ENCODE peak calls at places on chromosomes 5 and 9, in five cellular contexts. One of them, this sample, is unnamed.

GRCh38 chr5:1021136-1021968 is 12.8 kb downstream of the NKD2 start:
- DNase-seq in WERI-Rb-1: no peak
- DNase-seq in fibroblast of lung: no peak
- DNase-seq in sigmoid colon: peak; percentile 55
- DNase-seq in neural progenitor cell: no peak
- DNase-seq in this sample: no peak

GRCh38 chr5:155906046-155906445 is 420.9 kb upstream of the SGCD start:
- DNase-seq in WERI-Rb-1: peak; percentile 11
- DNase-seq in fibroblast of lung: no peak
- DNase-seq in sigmoid colon: no peak
- DNase-seq in neural progenitor cell: no peak
- DNase-seq in this sample: no peak

GRCh38 chr9:99594056-99594780 is 227.5 kb upstream of the NR4A3 start:
- DNase-seq in WERI-Rb-1: no peak
- DNase-seq in fibroblast of lung: no peak
- DNase-seq in sigmoid colon: no peak
- DNase-seq in neural progenitor cell: no peak
- DNase-seq in this sample: no peak

GRCh38 chr9:120394058-120394669 is 185.8 kb downstream of the CDK5RAP2 start:
- DNase-seq in WERI-Rb-1: no peak
- DNase-seq in fibroblast of lung: peak; percentile 97
- DNase-seq in sigmoid colon: peak; percentile 36
- DNase-seq in neural progenitor cell: no peak
- DNase-seq in this sample: no peak

GRCh38 chr5:35205186-35205585 is 25.1 kb downstream of the PRLR start:
- DNase-seq in WERI-Rb-1: no peak
- DNase-seq in fibroblast of lung: no peak
- DNase-seq in sigmoid colon: no peak
- DNase-seq in neural progenitor cell: no peak
- DNase-seq in this sample: no peak

GRCh38 chr5:64295100-64295499 is 129.5 kb downstream of the RNF180 start:
- DNase-seq in WERI-Rb-1: no peak
- DNase-seq in fibroblast of lung: no peak
- DNase-seq in sigmoid colon: no peak
- DNase-seq in neural progenitor cell: no peak
- DNase-seq in this sample: no peak

GRCh38 chr9:70435948-70436347 is 21.5 kb upstream of the KLF9 start:
- DNase-seq in WERI-Rb-1: no peak
- DNase-seq in fibroblast of lung: peak; percentile 90
- DNase-seq in sigmoid colon: no peak
- DNase-seq in neural progenitor cell: no peak
- DNase-seq in this sample: peak; percentile 45

GRCh38 chr9:35659340-35659739 is 1.2 kb downstream of the CCDC107 start:
- DNase-seq in WERI-Rb-1: no peak
- DNase-seq in fibroblast of lung: no peak
- DNase-seq in sigmoid colon: peak; percentile 82
- DNase-seq in neural progenitor cell: no peak
- DNase-seq in this sample: no peak

GRCh38 chr5:78367318-78367991 is 7.0 kb downstream of the SCAMP1 start:
- DNase-seq in WERI-Rb-1: no peak
- DNase-seq in fibroblast of lung: no peak
- DNase-seq in sigmoid colon: no peak
- DNase-seq in neural progenitor cell: no peak
- DNase-seq in this sample: no peak

GRCh38 chr9:109604788-109605187 is 106.7 kb upstream of the PTPN3 start:
- DNase-seq in WERI-Rb-1: no peak
- DNase-seq in fibroblast of lung: peak; percentile 14
- DNase-seq in sigmoid colon: no peak
- DNase-seq in neural progenitor cell: no peak
- DNase-seq in this sample: no peak

GRCh38 chr9:70535546-70536323 is 121.3 kb upstream of the KLF9 start:
- DNase-seq in WERI-Rb-1: peak; percentile 42
- DNase-seq in fibroblast of lung: no peak
- DNase-seq in sigmoid colon: no peak
- DNase-seq in neural progenitor cell: no peak
- DNase-seq in this sample: no peak

GRCh38 chr5:159440948-159441347 is 110.7 kb upstream of the IL12B start:
- DNase-seq in WERI-Rb-1: no peak
- DNase-seq in fibroblast of lung: no peak
- DNase-seq in sigmoid colon: no peak
- DNase-seq in neural progenitor cell: no peak
- DNase-seq in this sample: no peak

GRCh38 chr9:121285835-121286687 is 18.1 kb downstream of the GSN start:
- DNase-seq in WERI-Rb-1: peak; percentile 62
- DNase-seq in fibroblast of lung: peak; percentile 63
- DNase-seq in sigmoid colon: peak; percentile 93
- DNase-seq in neural progenitor cell: peak; percentile 45
- DNase-seq in this sample: peak; percentile 70

GRCh38 chr9:20584968-20585643 is 37.2 kb downstream of the MLLT3 start:
- DNase-seq in WERI-Rb-1: no peak
- DNase-seq in fibroblast of lung: no peak
- DNase-seq in sigmoid colon: no peak
- DNase-seq in neural progenitor cell: no peak
- DNase-seq in this sample: no peak

GRCh38 chr5:179550511-179551342 is at the start of gene RUFY1:
- DNase-seq in WERI-Rb-1: peak; percentile 65
- DNase-seq in fibroblast of lung: peak; percentile 74
- DNase-seq in sigmoid colon: peak; percentile 89
- DNase-seq in neural progenitor cell: peak; percentile 84
- DNase-seq in this sample: peak; percentile 81

GRCh38 chr9:94014066-94014654 is 59.0 kb upstream of the BARX1 start:
- DNase-seq in WERI-Rb-1: no peak
- DNase-seq in fibroblast of lung: peak; percentile 60
- DNase-seq in sigmoid colon: no peak
- DNase-seq in neural progenitor cell: peak; percentile 68
- DNase-seq in this sample: no peak

GRCh38 chr5:82356808-82357671 is 78.9 kb upstream of the RPS23 start:
- DNase-seq in WERI-Rb-1: no peak
- DNase-seq in fibroblast of lung: peak; percentile 92
- DNase-seq in sigmoid colon: peak; percentile 89
- DNase-seq in neural progenitor cell: no peak
- DNase-seq in this sample: peak; percentile 63

GRCh38 chr5:71862661-71863060 is 143.6 kb downstream of the CARTPT start:
- DNase-seq in WERI-Rb-1: no peak
- DNase-seq in fibroblast of lung: no peak
- DNase-seq in sigmoid colon: no peak
- DNase-seq in neural progenitor cell: no peak
- DNase-seq in this sample: no peak

GRCh38 chr5:171270136-171270535 is 38.9 kb upstream of the TLX3 start:
- DNase-seq in WERI-Rb-1: no peak
- DNase-seq in fibroblast of lung: peak; percentile 44
- DNase-seq in sigmoid colon: no peak
- DNase-seq in neural progenitor cell: no peak
- DNase-seq in this sample: no peak

GRCh38 chr5:135364416-135365262 is 34.4 kb downstream of the MACROH2A1 start:
- DNase-seq in WERI-Rb-1: no peak
- DNase-seq in fibroblast of lung: no peak
- DNase-seq in sigmoid colon: no peak
- DNase-seq in neural progenitor cell: no peak
- DNase-seq in this sample: no peak

GRCh38 chr5:122392844-122393243 is 80.8 kb downstream of the SNCAIP start:
- DNase-seq in WERI-Rb-1: no peak
- DNase-seq in fibroblast of lung: peak; percentile 95
- DNase-seq in sigmoid colon: no peak
- DNase-seq in neural progenitor cell: no peak
- DNase-seq in this sample: no peak

GRCh38 chr5:91367908-91368648 is 15.0 kb downstream of the ARRDC3 start:
- DNase-seq in WERI-Rb-1: no peak
- DNase-seq in fibroblast of lung: no peak
- DNase-seq in sigmoid colon: no peak
- DNase-seq in neural progenitor cell: no peak
- DNase-seq in this sample: no peak

GRCh38 chr9:137398561-137399468 is 24.1 kb downstream of the EXD3 start:
- DNase-seq in WERI-Rb-1: no peak
- DNase-seq in fibroblast of lung: no peak
- DNase-seq in sigmoid colon: no peak
- DNase-seq in neural progenitor cell: peak; percentile 0
- DNase-seq in this sample: no peak

GRCh38 chr5:3195991-3196390 is 399.6 kb upstream of the IRX1 start:
- DNase-seq in WERI-Rb-1: no peak
- DNase-seq in fibroblast of lung: no peak
- DNase-seq in sigmoid colon: no peak
- DNase-seq in neural progenitor cell: peak; percentile 66
- DNase-seq in this sample: no peak

GRCh38 chr9:78101247-78101646 is 69.6 kb upstream of the GNAQ start:
- DNase-seq in WERI-Rb-1: no peak
- DNase-seq in fibroblast of lung: no peak
- DNase-seq in sigmoid colon: no peak
- DNase-seq in neural progenitor cell: no peak
- DNase-seq in this sample: no peak

GRCh38 chr9:87445646-87446045 is 52.0 kb upstream of the DAPK1 start:
- DNase-seq in WERI-Rb-1: peak; percentile 23
- DNase-seq in fibroblast of lung: peak; percentile 5
- DNase-seq in sigmoid colon: no peak
- DNase-seq in neural progenitor cell: peak; percentile 55
- DNase-seq in this sample: no peak

GRCh38 chr5:157651623-157652376 is 438 bp downstream of the SOX30 start:
- DNase-seq in WERI-Rb-1: no peak
- DNase-seq in fibroblast of lung: peak; percentile 45
- DNase-seq in sigmoid colon: peak; percentile 79
- DNase-seq in neural progenitor cell: peak; percentile 17
- DNase-seq in this sample: peak; percentile 74

GRCh38 chr5:33379757-33380156 is 61.0 kb upstream of the TARS1 start:
- DNase-seq in WERI-Rb-1: peak; percentile 9
- DNase-seq in fibroblast of lung: peak; percentile 66
- DNase-seq in sigmoid colon: no peak
- DNase-seq in neural progenitor cell: peak; percentile 79
- DNase-seq in this sample: no peak

GRCh38 chr5:39164529-39165402 is 54.6 kb downstream of the FYB1 start:
- DNase-seq in WERI-Rb-1: no peak
- DNase-seq in fibroblast of lung: no peak
- DNase-seq in sigmoid colon: no peak
- DNase-seq in neural progenitor cell: no peak
- DNase-seq in this sample: no peak

GRCh38 chr5:147831465-147831864 is at the start of gene SPINK1:
- DNase-seq in WERI-Rb-1: no peak
- DNase-seq in fibroblast of lung: no peak
- DNase-seq in sigmoid colon: no peak
- DNase-seq in neural progenitor cell: no peak
- DNase-seq in this sample: no peak

GRCh38 chr5:149304195-149305072 is 32.8 kb downstream of the AFAP1L1 start:
- DNase-seq in WERI-Rb-1: no peak
- DNase-seq in fibroblast of lung: no peak
- DNase-seq in sigmoid colon: no peak
- DNase-seq in neural progenitor cell: no peak
- DNase-seq in this sample: peak; percentile 65

GRCh38 chr9:122332083-122332482 is 38.7 kb upstream of the PTGS1 start:
- DNase-seq in WERI-Rb-1: no peak
- DNase-seq in fibroblast of lung: no peak
- DNase-seq in sigmoid colon: no peak
- DNase-seq in neural progenitor cell: peak; percentile 41
- DNase-seq in this sample: peak; percentile 26
- H3K27ac ChIP-seq in WERI-Rb-1: no peak overlapping the region
- H3K27ac ChIP-seq in fibroblast of lung: no peak overlapping the region
- H3K27ac ChIP-seq in sigmoid colon: no peak overlapping the region
- H3K27ac ChIP-seq in neural progenitor cell: no peak overlapping the region
- H3K27ac ChIP-seq in this sample: no peak overlapping the region

GRCh38 chr5:93579561-93580386 is 1.2 kb downstream of the NR2F1-AS1 start:
- DNase-seq in WERI-Rb-1: peak; percentile 50
- DNase-seq in fibroblast of lung: peak; percentile 59
- DNase-seq in sigmoid colon: peak; percentile 72
- DNase-seq in neural progenitor cell: peak; percentile 76
- DNase-seq in this sample: peak; percentile 29

GRCh38 chr5:93580387-93581100 is 475 bp downstream of the NR2F1-AS1 start:
- DNase-seq in WERI-Rb-1: no peak
- DNase-seq in fibroblast of lung: peak; percentile 61
- DNase-seq in sigmoid colon: peak; percentile 73
- DNase-seq in neural progenitor cell: peak; percentile 42
- DNase-seq in this sample: no peak

GRCh38 chr5:93578179-93578812 is 2.7 kb downstream of the NR2F1-AS1 start:
- DNase-seq in WERI-Rb-1: no peak
- DNase-seq in fibroblast of lung: peak; percentile 82
- DNase-seq in sigmoid colon: no peak
- DNase-seq in neural progenitor cell: peak; percentile 72
- DNase-seq in this sample: no peak

GRCh38 chr5:93577807-93578178 is 3.2 kb downstream of the NR2F1-AS1 start:
- DNase-seq in WERI-Rb-1: no peak
- DNase-seq in fibroblast of lung: no peak
- DNase-seq in sigmoid colon: no peak
- DNase-seq in neural progenitor cell: no peak
- DNase-seq in this sample: no peak

DNA sequence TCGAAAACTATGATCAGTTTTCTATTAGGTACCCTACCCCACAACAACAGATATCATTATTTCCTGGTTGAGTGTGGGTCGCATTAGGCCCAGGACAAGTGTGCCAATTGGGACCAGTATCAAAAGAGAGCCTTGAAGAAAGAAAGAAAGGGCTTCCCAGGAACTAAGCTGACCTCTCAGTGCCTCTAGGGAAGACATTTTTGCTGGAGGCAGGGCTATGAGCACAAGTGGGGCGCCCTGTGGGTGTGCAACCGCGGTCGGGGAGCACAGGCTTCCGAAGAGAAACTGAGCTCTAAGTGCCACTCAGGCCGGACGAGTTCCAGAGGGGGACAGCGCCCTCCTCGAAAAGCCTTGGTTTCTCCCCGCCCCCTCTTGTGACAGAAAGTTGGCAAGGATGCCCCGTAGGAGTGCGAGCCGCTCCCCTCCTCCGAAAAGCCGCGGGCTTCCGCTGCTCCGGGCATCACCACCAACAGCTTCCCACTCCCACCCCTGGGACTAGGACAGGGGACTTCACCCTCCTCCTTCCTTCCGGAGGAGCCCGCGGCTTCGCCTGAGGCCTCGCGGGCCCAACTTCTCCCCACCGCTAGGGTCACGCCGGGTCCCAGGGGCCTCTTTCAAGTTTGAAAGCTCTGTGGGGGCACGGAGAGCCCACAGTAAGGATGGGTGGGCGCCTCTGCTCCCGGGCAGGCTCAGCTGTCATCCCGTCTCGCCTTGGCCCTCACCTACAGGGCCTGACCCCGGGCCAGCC is 2.0 kb downstream of the NR2F1-AS1 start:
- DNase-seq in WERI-Rb-1: no peak
- DNase-seq in fibroblast of lung: peak; percentile 89
- DNase-seq in sigmoid colon: peak; percentile 83
- DNase-seq in neural progenitor cell: peak; percentile 54
- DNase-seq in this sample: peak; percentile 43
- TF ChIP-seq CTCF in WERI-Rb-1: no peak
- TF ChIP-seq CTCF in fibroblast of lung: peak; percentile 0
- TF ChIP-seq CTCF in sigmoid colon: no peak
- TF ChIP-seq CTCF in neural progenitor cell: no peak
- TF ChIP-seq CTCF in this sample: no peak

GRCh38 chr5:66863343-66864170 is 267.4 kb downstream of the MAST4 start:
- DNase-seq in WERI-Rb-1: no peak
- DNase-seq in fibroblast of lung: no peak
- DNase-seq in sigmoid colon: no peak
- DNase-seq in neural progenitor cell: peak; percentile 26
- DNase-seq in this sample: no peak
- H3K27ac ChIP-seq in WERI-Rb-1: no peak overlapping the region
- H3K27ac ChIP-seq in fibroblast of lung: no peak overlapping the region
- H3K27ac ChIP-seq in sigmoid colon: no peak overlapping the region
- H3K27ac ChIP-seq in neural progenitor cell: peak overlapping the region; percentile 64
- H3K27ac ChIP-seq in this sample: no peak overlapping the region

DNA sequence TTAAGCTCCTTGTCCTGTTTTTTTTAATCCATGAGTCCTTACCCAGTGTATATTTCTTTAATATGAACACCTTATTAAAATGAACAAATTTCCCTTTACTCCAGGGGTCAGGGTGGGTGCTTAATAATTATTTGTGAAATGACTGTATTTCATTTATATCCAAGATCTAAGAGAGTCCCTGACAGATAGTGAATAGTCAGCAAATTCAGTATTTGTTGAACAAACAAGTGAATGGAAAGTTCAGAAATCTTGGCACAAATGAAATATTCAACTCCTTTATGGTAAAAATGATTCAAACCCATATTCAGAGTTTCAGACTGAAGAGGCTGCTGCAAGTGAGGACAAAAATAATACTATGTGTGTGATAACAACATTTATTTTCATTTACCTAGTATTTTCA is 59.9 kb downstream of the ASTN2 start:
- DNase-seq in WERI-Rb-1: no peak
- DNase-seq in fibroblast of lung: no peak
- DNase-seq in sigmoid colon: no peak
- DNase-seq in neural progenitor cell: no peak
- DNase-seq in this sample: no peak
- TF ChIP-seq CTCF in WERI-Rb-1: no peak
- TF ChIP-seq CTCF in fibroblast of lung: no peak
- TF ChIP-seq CTCF in sigmoid colon: no peak
- TF ChIP-seq CTCF in neural progenitor cell: no peak
- TF ChIP-seq CTCF in this sample: no peak

This sample was measured in heart right ventricle.